ENCODE peak calls at places on chromosomes 12 and 14, in nine cellular contexts. One of them, this sample, is unnamed.
A peak's percentile ranks its signal among the peaks of the same experiment; 100 is the strongest.

GRCh38 chr12:65140738-65141137 is 19.6 kb upstream of the WIF1 start:
- DNase-seq in MM.1S: no peak
- DNase-seq in astrocyte of the spinal cord: no peak
- DNase-seq in epithelial cell of esophagus: no peak
- DNase-seq in foreskin fibroblast: no peak
- DNase-seq in left ventricle myocardium inferior: no peak
- DNase-seq in transverse colon: no peak
- DNase-seq in Peyer's patch: no peak
- DNase-seq in WERI-Rb-1: no peak
- DNase-seq in this sample: no peak

GRCh38 chr12:74890237-74890599 is 319.4 kb downstream of the KCNC2 start:
- DNase-seq in MM.1S: peak; percentile 33
- DNase-seq in astrocyte of the spinal cord: peak; percentile 88
- DNase-seq in epithelial cell of esophagus: peak; percentile 92
- DNase-seq in foreskin fibroblast: peak; percentile 84
- DNase-seq in left ventricle myocardium inferior: no peak
- DNase-seq in transverse colon: no peak
- DNase-seq in Peyer's patch: no peak
- DNase-seq in WERI-Rb-1: no peak
- DNase-seq in this sample: peak; percentile 47

GRCh38 chr12:65632131-65632855 is 192.0 kb upstream of the HMGA2 start:
- DNase-seq in MM.1S: no peak
- DNase-seq in astrocyte of the spinal cord: no peak
- DNase-seq in epithelial cell of esophagus: peak; percentile 64
- DNase-seq in foreskin fibroblast: no peak
- DNase-seq in left ventricle myocardium inferior: no peak
- DNase-seq in transverse colon: no peak
- DNase-seq in Peyer's patch: no peak
- DNase-seq in WERI-Rb-1: no peak
- DNase-seq in this sample: no peak

GRCh38 chr12:91142184-91142583 is 30.9 kb upstream of the LUM start:
- DNase-seq in MM.1S: no peak
- DNase-seq in astrocyte of the spinal cord: no peak
- DNase-seq in epithelial cell of esophagus: no peak
- DNase-seq in foreskin fibroblast: peak; percentile 53
- DNase-seq in left ventricle myocardium inferior: no peak
- DNase-seq in transverse colon: no peak
- DNase-seq in Peyer's patch: no peak
- DNase-seq in WERI-Rb-1: no peak
- DNase-seq in this sample: no peak

GRCh38 chr12:42129595-42130204 is 15.0 kb downstream of the GXYLT1 start:
- DNase-seq in MM.1S: peak; percentile 39
- DNase-seq in astrocyte of the spinal cord: peak; percentile 80
- DNase-seq in epithelial cell of esophagus: peak; percentile 82
- DNase-seq in foreskin fibroblast: peak; percentile 50
- DNase-seq in left ventricle myocardium inferior: no peak
- DNase-seq in transverse colon: peak; percentile 13
- DNase-seq in Peyer's patch: no peak
- DNase-seq in WERI-Rb-1: peak; percentile 50
- DNase-seq in this sample: peak; percentile 59

GRCh38 chr12:78210894-78211302 is 380.2 kb downstream of the NAV3 start:
- DNase-seq in MM.1S: no peak
- DNase-seq in astrocyte of the spinal cord: peak; percentile 87
- DNase-seq in epithelial cell of esophagus: peak; percentile 60
- DNase-seq in foreskin fibroblast: peak; percentile 86
- DNase-seq in left ventricle myocardium inferior: no peak
- DNase-seq in transverse colon: no peak
- DNase-seq in Peyer's patch: no peak
- DNase-seq in WERI-Rb-1: no peak
- DNase-seq in this sample: no peak

GRCh38 chr12:30925607-30926242 is 823 bp upstream of the TSPAN11 start:
- DNase-seq in MM.1S: no peak
- DNase-seq in astrocyte of the spinal cord: no peak
- DNase-seq in epithelial cell of esophagus: no peak
- DNase-seq in foreskin fibroblast: no peak
- DNase-seq in left ventricle myocardium inferior: no peak
- DNase-seq in transverse colon: no peak
- DNase-seq in Peyer's patch: no peak
- DNase-seq in WERI-Rb-1: peak; percentile 86
- DNase-seq in this sample: no peak

GRCh38 chr14:55661029-55661428 is 81.0 kb downstream of the KTN1 start:
- DNase-seq in MM.1S: no peak
- DNase-seq in astrocyte of the spinal cord: no peak
- DNase-seq in epithelial cell of esophagus: no peak
- DNase-seq in foreskin fibroblast: no peak
- DNase-seq in left ventricle myocardium inferior: no peak
- DNase-seq in transverse colon: no peak
- DNase-seq in Peyer's patch: no peak
- DNase-seq in WERI-Rb-1: no peak
- DNase-seq in this sample: no peak

GRCh38 chr14:69711065-69711464 is 55.9 kb upstream of the SRSF5 start:
- DNase-seq in MM.1S: no peak
- DNase-seq in astrocyte of the spinal cord: no peak
- DNase-seq in epithelial cell of esophagus: no peak
- DNase-seq in foreskin fibroblast: no peak
- DNase-seq in left ventricle myocardium inferior: peak; percentile 86
- DNase-seq in transverse colon: peak; percentile 64
- DNase-seq in Peyer's patch: peak; percentile 74
- DNase-seq in WERI-Rb-1: peak; percentile 96
- DNase-seq in this sample: no peak

GRCh38 chr12:124586756-124587155 is 19.3 kb upstream of the NCOR2 start:
- DNase-seq in MM.1S: no peak
- DNase-seq in astrocyte of the spinal cord: no peak
- DNase-seq in epithelial cell of esophagus: no peak
- DNase-seq in foreskin fibroblast: no peak
- DNase-seq in left ventricle myocardium inferior: no peak
- DNase-seq in transverse colon: no peak
- DNase-seq in Peyer's patch: no peak
- DNase-seq in WERI-Rb-1: no peak
- DNase-seq in this sample: no peak

GRCh38 chr14:70127186-70127585 is 61.6 kb downstream of the SLC8A3 start:
- DNase-seq in MM.1S: no peak
- DNase-seq in astrocyte of the spinal cord: no peak
- DNase-seq in epithelial cell of esophagus: no peak
- DNase-seq in foreskin fibroblast: no peak
- DNase-seq in left ventricle myocardium inferior: no peak
- DNase-seq in transverse colon: no peak
- DNase-seq in Peyer's patch: no peak
- DNase-seq in WERI-Rb-1: no peak
- DNase-seq in this sample: no peak

DNA sequence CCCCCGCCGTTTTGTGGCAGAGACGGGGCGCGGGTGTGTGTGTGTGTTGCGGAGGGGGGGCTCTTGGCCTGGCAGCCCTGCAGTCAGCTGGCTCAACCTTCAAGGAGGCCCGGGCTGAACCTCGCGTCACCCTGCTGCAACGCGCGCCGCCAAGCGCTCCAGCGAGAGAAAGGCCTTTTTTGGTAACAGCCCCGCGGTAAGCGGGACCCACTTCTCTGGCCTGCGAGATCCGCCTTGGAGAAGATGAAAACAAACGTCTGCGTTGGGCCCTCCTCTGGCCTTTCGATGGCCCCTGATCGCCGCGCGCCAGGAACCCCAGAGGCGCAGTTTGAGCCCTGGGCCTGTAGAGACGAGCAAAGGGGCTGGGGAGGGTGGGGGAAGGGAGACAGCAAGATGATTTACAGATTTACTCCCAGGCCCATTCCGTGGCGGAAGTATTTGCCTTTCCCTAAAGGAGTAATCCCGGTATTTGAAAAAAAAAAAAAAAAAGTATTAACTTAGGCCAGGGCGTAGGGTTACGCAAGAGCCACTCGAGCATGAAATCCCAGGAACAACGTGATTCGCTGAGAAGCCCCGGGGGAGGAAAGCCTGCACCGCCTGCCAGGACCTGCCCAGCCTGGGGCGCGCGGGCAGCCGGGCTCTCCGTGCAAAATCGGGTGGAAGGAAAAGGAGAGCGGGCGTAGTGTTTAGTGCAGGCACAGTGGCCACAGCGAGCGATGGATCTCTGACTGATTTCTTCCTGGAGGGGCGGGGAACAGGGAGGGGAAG is 4.5 kb upstream of the IRF2BPL start:
- DNase-seq in MM.1S: peak; percentile 53
- DNase-seq in astrocyte of the spinal cord: peak; percentile 96
- DNase-seq in epithelial cell of esophagus: peak; percentile 99
- DNase-seq in foreskin fibroblast: peak; percentile 98
- DNase-seq in left ventricle myocardium inferior: peak; percentile 94
- DNase-seq in transverse colon: peak; percentile 89
- DNase-seq in Peyer's patch: peak; percentile 85
- DNase-seq in WERI-Rb-1: peak; percentile 95
- DNase-seq in this sample: peak; percentile 86
- TF ChIP-seq CTCF in MM.1S: no peak
- TF ChIP-seq CTCF in astrocyte of the spinal cord: peak; percentile 19
- TF ChIP-seq CTCF in epithelial cell of esophagus: no peak
- TF ChIP-seq CTCF in foreskin fibroblast: no peak
- TF ChIP-seq CTCF in left ventricle myocardium inferior: no peak
- TF ChIP-seq CTCF in transverse colon: no peak
- TF ChIP-seq CTCF in Peyer's patch: no peak
- TF ChIP-seq CTCF in WERI-Rb-1: peak; percentile 33
- TF ChIP-seq CTCF in this sample: peak; percentile 0

GRCh38 chr12:82361461-82361915 is 3.2 kb downstream of the METTL25 start:
- DNase-seq in MM.1S: no peak
- DNase-seq in astrocyte of the spinal cord: no peak
- DNase-seq in epithelial cell of esophagus: no peak
- DNase-seq in foreskin fibroblast: no peak
- DNase-seq in left ventricle myocardium inferior: no peak
- DNase-seq in transverse colon: no peak
- DNase-seq in Peyer's patch: no peak
- DNase-seq in WERI-Rb-1: no peak
- DNase-seq in this sample: peak; percentile 9

GRCh38 chr12:82357845-82358199 is 365 bp downstream of the CCDC59 start:
- DNase-seq in MM.1S: no peak
- DNase-seq in astrocyte of the spinal cord: no peak
- DNase-seq in epithelial cell of esophagus: no peak
- DNase-seq in foreskin fibroblast: no peak
- DNase-seq in left ventricle myocardium inferior: no peak
- DNase-seq in transverse colon: no peak
- DNase-seq in Peyer's patch: no peak
- DNase-seq in WERI-Rb-1: no peak
- DNase-seq in this sample: no peak

GRCh38 chr12:82358200-82359114 is at the start of the genes CCDC59 and METTL25:
- DNase-seq in MM.1S: peak; percentile 99
- DNase-seq in astrocyte of the spinal cord: peak; percentile 98
- DNase-seq in epithelial cell of esophagus: peak; percentile 99
- DNase-seq in foreskin fibroblast: peak; percentile 98
- DNase-seq in left ventricle myocardium inferior: peak; percentile 96
- DNase-seq in transverse colon: peak; percentile 99
- DNase-seq in Peyer's patch: peak; percentile 98
- DNase-seq in WERI-Rb-1: peak; percentile 96
- DNase-seq in this sample: peak; percentile 98

GRCh38 chr12:82357340-82357739 is 847 bp downstream of the CCDC59 start:
- DNase-seq in MM.1S: no peak
- DNase-seq in astrocyte of the spinal cord: no peak
- DNase-seq in epithelial cell of esophagus: no peak
- DNase-seq in foreskin fibroblast: no peak
- DNase-seq in left ventricle myocardium inferior: no peak
- DNase-seq in transverse colon: no peak
- DNase-seq in Peyer's patch: no peak
- DNase-seq in WERI-Rb-1: no peak
- DNase-seq in this sample: no peak

DNA sequence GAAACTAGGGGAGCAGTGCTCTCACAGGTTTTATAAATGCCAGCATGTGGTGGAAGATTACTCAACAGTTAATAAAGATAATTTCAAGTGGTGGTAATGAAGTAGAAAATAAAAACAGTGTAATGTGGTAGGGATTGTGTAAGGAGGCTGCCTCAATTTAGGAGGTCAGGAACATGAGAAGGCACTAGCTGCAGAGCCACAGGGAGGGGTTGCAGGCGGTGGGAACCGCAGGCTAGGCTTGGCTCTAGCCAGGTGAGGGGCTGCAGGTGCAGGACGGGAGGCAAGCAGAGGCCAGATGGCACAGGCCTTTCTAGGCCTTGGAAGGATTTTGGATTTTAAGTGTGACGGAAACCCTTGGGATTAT is 768 bp downstream of the METTL25 start:
- DNase-seq in MM.1S: peak; percentile 12
- DNase-seq in astrocyte of the spinal cord: no peak
- DNase-seq in epithelial cell of esophagus: peak; percentile 11
- DNase-seq in foreskin fibroblast: no peak
- DNase-seq in left ventricle myocardium inferior: no peak
- DNase-seq in transverse colon: no peak
- DNase-seq in Peyer's patch: no peak
- DNase-seq in WERI-Rb-1: peak; percentile 16
- DNase-seq in this sample: peak; percentile 21
- H3K4me3 ChIP-seq in MM.1S: peak overlapping the region; percentile 100
- H3K4me3 ChIP-seq in astrocyte of the spinal cord: peak overlapping the region; percentile 97
- H3K4me3 ChIP-seq in epithelial cell of esophagus: peak overlapping the region; percentile 97
- H3K4me3 ChIP-seq in foreskin fibroblast: peak overlapping the region; percentile 99
- H3K4me3 ChIP-seq in left ventricle myocardium inferior: peak overlapping the region; percentile 86
- H3K4me3 ChIP-seq in transverse colon: peak overlapping the region; percentile 86
- H3K4me3 ChIP-seq in Peyer's patch: peak overlapping the region; percentile 88
- H3K4me3 ChIP-seq in WERI-Rb-1: peak overlapping the region; percentile 96
- H3K4me3 ChIP-seq in this sample: peak overlapping the region; percentile 68

DNA sequence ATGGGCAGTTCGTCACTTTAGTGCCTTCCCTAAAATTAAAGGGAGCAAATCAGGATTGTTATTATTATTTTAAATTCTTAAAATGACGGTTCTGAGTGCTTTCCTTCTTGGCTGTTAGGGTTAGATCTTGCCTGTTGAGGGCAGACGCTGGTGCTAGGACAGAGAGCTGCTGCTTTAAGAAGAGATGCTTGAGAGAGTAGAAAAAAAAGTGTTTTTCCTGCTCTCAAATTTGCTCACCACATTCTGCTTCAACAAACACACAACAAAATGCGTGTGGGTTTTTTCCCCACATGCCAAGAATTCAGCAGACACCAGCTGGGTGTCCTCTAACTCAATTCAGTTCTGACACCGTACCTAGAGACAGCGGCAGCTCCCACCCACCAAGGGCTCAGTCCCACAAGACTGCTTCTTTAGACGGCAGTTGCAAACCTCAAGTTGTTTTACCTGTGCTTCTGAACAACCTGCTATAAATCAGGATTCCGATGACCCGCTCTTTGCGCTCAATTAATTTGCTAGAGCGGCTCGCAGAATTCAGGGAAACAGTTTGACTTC is 75.8 kb upstream of the RIN3 start:
- DNase-seq in MM.1S: no peak
- DNase-seq in astrocyte of the spinal cord: no peak
- DNase-seq in epithelial cell of esophagus: no peak
- DNase-seq in foreskin fibroblast: no peak
- DNase-seq in left ventricle myocardium inferior: no peak
- DNase-seq in transverse colon: no peak
- DNase-seq in Peyer's patch: no peak
- DNase-seq in WERI-Rb-1: no peak
- DNase-seq in this sample: peak; percentile 82
- TF ChIP-seq CTCF in MM.1S: no peak
- TF ChIP-seq CTCF in astrocyte of the spinal cord: no peak
- TF ChIP-seq CTCF in epithelial cell of esophagus: no peak
- TF ChIP-seq CTCF in foreskin fibroblast: no peak
- TF ChIP-seq CTCF in left ventricle myocardium inferior: no peak
- TF ChIP-seq CTCF in transverse colon: no peak
- TF ChIP-seq CTCF in Peyer's patch: no peak
- TF ChIP-seq CTCF in WERI-Rb-1: no peak
- TF ChIP-seq CTCF in this sample: no peak

DNA sequence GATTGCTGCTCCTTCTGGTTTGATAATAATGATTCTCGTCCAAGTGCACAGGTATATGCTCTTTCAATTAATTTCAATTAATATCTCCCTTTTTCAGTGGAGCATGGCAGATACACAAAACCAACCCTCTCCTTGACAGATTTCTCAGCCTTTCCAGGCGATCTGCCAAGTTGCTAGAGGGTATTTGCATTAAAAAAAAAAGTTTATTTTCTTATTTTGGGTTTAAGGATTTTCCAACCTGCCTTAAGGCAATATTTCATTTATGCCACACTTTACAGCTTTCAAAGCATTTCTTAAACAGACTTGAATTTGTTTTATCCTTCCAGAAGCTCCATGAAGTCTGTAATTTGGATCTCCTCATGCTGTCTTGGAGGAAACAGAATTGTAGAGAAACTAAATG is 2.1 kb downstream of the DGLUCY start:
- DNase-seq in MM.1S: no peak
- DNase-seq in astrocyte of the spinal cord: no peak
- DNase-seq in epithelial cell of esophagus: peak; percentile 51
- DNase-seq in foreskin fibroblast: no peak
- DNase-seq in left ventricle myocardium inferior: no peak
- DNase-seq in transverse colon: no peak
- DNase-seq in Peyer's patch: no peak
- DNase-seq in WERI-Rb-1: no peak
- DNase-seq in this sample: no peak
- H3K4me3 ChIP-seq in MM.1S: peak overlapping the region; percentile 87
- H3K4me3 ChIP-seq in astrocyte of the spinal cord: no peak overlapping the region
- H3K4me3 ChIP-seq in epithelial cell of esophagus: peak overlapping the region; percentile 49
- H3K4me3 ChIP-seq in foreskin fibroblast: peak overlapping the region; percentile 75
- H3K4me3 ChIP-seq in left ventricle myocardium inferior: peak overlapping the region; percentile 89
- H3K4me3 ChIP-seq in transverse colon: peak overlapping the region; percentile 43
- H3K4me3 ChIP-seq in Peyer's patch: peak overlapping the region; percentile 64
- H3K4me3 ChIP-seq in WERI-Rb-1: no peak overlapping the region
- H3K4me3 ChIP-seq in this sample: peak overlapping the region; percentile 99

This sample was measured in GM12865.